ENCODE peak calls at places on chromosomes 6 and 20, in ten cellular contexts. P is NCI-H1092 treated with DMSO at 0.1 percent for 48 hours; V is kidney tubule cell; M is activated naive CD4-positive, alpha-beta T cell treated with anti-CD3 and anti-CD28 coated beads, Interleukin-2, amount 10 ng/mL, durations not matched to agents 7 days and 5 days; I is adrenal gland; D is NCI-H524 treated with DMSO at 0.1 percent for 48 hours; R is activated CD8-positive, alpha-beta memory T cell treated with anti-CD3 and anti-CD28 coated beads for 4 hours; Q is heart left ventricle; T is putamen; G is Kasumi-1. K is an unnamed sample.

GRCh38 chr6:43774776-43775583 is 5.0 kb downstream of the VEGFA start:
- DNase-seq in P (peak), V (peak), M (peak), I (peak), D (no peak), R (peak), Q (peak), T (peak), G (peak), K (peak)

GRCh38 chr20:22579119-22579427 is 5.3 kb downstream of the FOXA2 start:
- DNase-seq in P (no peak), V (no peak), M (no peak), I (no peak), D (no peak), R (no peak), Q (no peak), T (no peak), G (no peak), K (no peak)

GRCh38 chr6:148251286-148251685 is 91.4 kb upstream of the SASH1 start:
- DNase-seq in P (no peak), V (peak), M (no peak), I (no peak), D (peak), R (no peak), Q (no peak), T (no peak), G (peak), K (peak)

GRCh38 chr6:113907107-113907506 is 50.0 kb downstream of the MARCKS start:
- DNase-seq in P (no peak), V (no peak), M (no peak), I (no peak), D (no peak), R (no peak), Q (no peak), T (no peak), G (no peak), K (no peak)

GRCh38 chr20:46438156-46438750 is 31.8 kb upstream of the ELMO2 start:
- DNase-seq in P (peak), V (peak), M (peak), I (peak), D (peak), R (no peak), Q (no peak), T (peak), G (peak), K (peak)

GRCh38 chr6:122789862-122790739 is 1.0 kb downstream of the SMPDL3A start:
- DNase-seq in P (peak), V (peak), M (peak), I (peak), D (peak), R (no peak), Q (no peak), T (peak), G (peak), K (peak)

GRCh38 chr6:2643935-2644539 is 106.7 kb downstream of the MYLK4 start:
- DNase-seq in P (no peak), V (no peak), M (no peak), I (no peak), D (no peak), R (no peak), Q (no peak), T (no peak), G (no peak), K (no peak)

GRCh38 chr20:34364013-34364382 is 925 bp downstream of the ITCH start:
- DNase-seq in P (peak), V (peak), M (no peak), I (peak), D (no peak), R (no peak), Q (no peak), T (peak), G (no peak), K (peak)

GRCh38 chr6:140809694-140810101 is 1323.0 kb upstream of the GJE1 start:
- DNase-seq in P (no peak), V (no peak), M (no peak), I (no peak), D (no peak), R (no peak), Q (no peak), T (no peak), G (peak), K (no peak)

GRCh38 chr6:126625019-126625418 is 285.1 kb downstream of the CENPW start:
- DNase-seq in P (no peak), V (peak), M (no peak), I (no peak), D (no peak), R (no peak), Q (no peak), T (no peak), G (peak), K (peak)

GRCh38 chr6:49535795-49536194 is 14.7 kb upstream of the C6orf141 start:
- DNase-seq in P (no peak), V (no peak), M (no peak), I (no peak), D (no peak), R (no peak), Q (no peak), T (no peak), G (no peak), K (peak)

GRCh38 chr6:44234101-44235090 is 11.0 kb downstream of the SLC29A1 start:
- DNase-seq in P (peak), V (peak), M (no peak), I (peak), D (no peak), R (no peak), Q (peak), T (peak), G (peak), K (peak)

GRCh38 chr20:34891166-34892062 is 15.0 kb downstream of the ACSS2 start:
- DNase-seq in P (no peak), V (peak), M (peak), I (peak), D (no peak), R (no peak), Q (no peak), T (no peak), G (peak), K (peak)

GRCh38 chr6:15642276-15642675 is 20.6 kb downstream of the DTNBP1 start:
- DNase-seq in P (no peak), V (no peak), M (no peak), I (no peak), D (no peak), R (no peak), Q (no peak), T (no peak), G (no peak), K (peak)

GRCh38 chr20:63568986-63569949 is 4.8 kb downstream of the HELZ2 start:
- DNase-seq in P (peak), V (no peak), M (peak), I (no peak), D (no peak), R (no peak), Q (no peak), T (no peak), G (peak), K (no peak)

GRCh38 chr20:15362849-15363248 is 1025.4 kb upstream of the FLRT3 start:
- DNase-seq in P (no peak), V (no peak), M (no peak), I (no peak), D (no peak), R (no peak), Q (no peak), T (no peak), G (no peak), K (peak)

GRCh38 chr6:111564482-111564945 is 41.2 kb downstream of the TRAF3IP2 start:
- DNase-seq in P (peak), V (peak), M (no peak), I (peak), D (peak), R (no peak), Q (no peak), T (no peak), G (peak), K (peak)

GRCh38 chr6:155177369-155177961 is 86.3 kb upstream of the CLDN20 start:
- DNase-seq in P (peak), V (peak), M (peak), I (peak), D (peak), R (no peak), Q (no peak), T (peak), G (peak), K (peak)

GRCh38 chr6:117951783-117952182 is 44.7 kb downstream of the SLC35F1 start:
- DNase-seq in P (no peak), V (no peak), M (no peak), I (no peak), D (peak), R (no peak), Q (no peak), T (no peak), G (no peak), K (no peak)

GRCh38 chr6:44216677-44217331 is at the start of gene MYMX:
- DNase-seq in P (peak), V (no peak), M (no peak), I (no peak), D (peak), R (no peak), Q (peak), T (no peak), G (no peak), K (no peak)

GRCh38 chr20:19047951-19048296 is 164.5 kb upstream of the SLC24A3 start:
- DNase-seq in P (no peak), V (no peak), M (no peak), I (no peak), D (no peak), R (no peak), Q (no peak), T (no peak), G (no peak), K (no peak)

GRCh38 chr20:62356143-62356947 is 10.8 kb downstream of the LAMA5 start:
- DNase-seq in P (no peak), V (no peak), M (no peak), I (no peak), D (no peak), R (no peak), Q (peak), T (no peak), G (no peak), K (no peak)

GRCh38 chr6:15247750-15248450 is 2.0 kb downstream of the JARID2 start:
- DNase-seq in P (no peak), V (peak), M (peak), I (peak), D (no peak), R (peak), Q (peak), T (no peak), G (peak), K (peak)

GRCh38 chr6:96613291-96613999 is 50.5 kb downstream of the FHL5 start:
- DNase-seq in P (no peak), V (no peak), M (no peak), I (no peak), D (no peak), R (no peak), Q (no peak), T (no peak), G (no peak), K (no peak)

GRCh38 chr20:17655286-17655651 is 26.8 kb downstream of the RRBP1 start:
- DNase-seq in P (no peak), V (peak), M (peak), I (no peak), D (no peak), R (no peak), Q (no peak), T (no peak), G (no peak), K (no peak)

GRCh38 chr6:106556368-106556960 is 72.8 kb downstream of the RTN4IP1 start:
- DNase-seq in P (no peak), V (no peak), M (no peak), I (no peak), D (no peak), R (no peak), Q (no peak), T (no peak), G (peak), K (peak)

K was measured in PC-3.